ENCODE peak calls at places on chromosomes 2 and 18, in seven cellular contexts. One of them, this sample, is unnamed.
A peak's percentile ranks its signal among the peaks of the same experiment; 100 is the strongest.

GRCh38 chr2:59233448-59233847 is 992.3 kb upstream of the FANCL start:
- DNase-seq in GM23248: no peak
- DNase-seq in effector memory CD4-positive, alpha-beta T cell: no peak
- DNase-seq in cardiac muscle cell: no peak
- DNase-seq in CD4-positive, CD25-positive, alpha-beta regulatory T cell: no peak
- DNase-seq in left ventricle myocardium inferior: no peak
- DNase-seq in prostate gland: no peak
- DNase-seq in this sample: no peak

GRCh38 chr2:61272421-61273070 is 110.6 kb downstream of the C2orf74 start:
- DNase-seq in prostate gland: no peak
- DNase-seq in CD4-positive, CD25-positive, alpha-beta regulatory T cell: no peak
- DNase-seq in effector memory CD4-positive, alpha-beta T cell: no peak
- DNase-seq in left ventricle myocardium inferior: no peak
- DNase-seq in cardiac muscle cell: no peak
- DNase-seq in GM23248: peak; percentile 69
- DNase-seq in this sample: no peak

GRCh38 chr2:32277674-32278475 is at the start of gene YIPF4:
- DNase-seq in effector memory CD4-positive, alpha-beta T cell: peak; percentile 76
- DNase-seq in prostate gland: peak; percentile 88
- DNase-seq in left ventricle myocardium inferior: peak; percentile 88
- DNase-seq in cardiac muscle cell: peak; percentile 94
- DNase-seq in GM23248: peak; percentile 94
- DNase-seq in CD4-positive, CD25-positive, alpha-beta regulatory T cell: peak; percentile 81
- DNase-seq in this sample: peak; percentile 96

GRCh38 chr2:201546576-201546975 is 95.0 kb downstream of the STRADB start:
- DNase-seq in GM23248: peak; percentile 78
- DNase-seq in left ventricle myocardium inferior: no peak
- DNase-seq in CD4-positive, CD25-positive, alpha-beta regulatory T cell: no peak
- DNase-seq in effector memory CD4-positive, alpha-beta T cell: no peak
- DNase-seq in cardiac muscle cell: peak; percentile 68
- DNase-seq in prostate gland: no peak
- DNase-seq in this sample: no peak

GRCh38 chr2:66317268-66317899 is 117.5 kb upstream of the MEIS1 start:
- DNase-seq in effector memory CD4-positive, alpha-beta T cell: no peak
- DNase-seq in GM23248: no peak
- DNase-seq in prostate gland: no peak
- DNase-seq in left ventricle myocardium inferior: no peak
- DNase-seq in cardiac muscle cell: no peak
- DNase-seq in CD4-positive, CD25-positive, alpha-beta regulatory T cell: no peak
- DNase-seq in this sample: no peak

GRCh38 chr18:55356815-55357214 is 231.2 kb downstream of the TCF4 start:
- DNase-seq in left ventricle myocardium inferior: no peak
- DNase-seq in GM23248: no peak
- DNase-seq in CD4-positive, CD25-positive, alpha-beta regulatory T cell: no peak
- DNase-seq in effector memory CD4-positive, alpha-beta T cell: no peak
- DNase-seq in cardiac muscle cell: no peak
- DNase-seq in prostate gland: no peak
- DNase-seq in this sample: no peak

GRCh38 chr18:48295586-48296311 is 113.4 kb downstream of the ZBTB7C start:
- DNase-seq in effector memory CD4-positive, alpha-beta T cell: no peak
- DNase-seq in CD4-positive, CD25-positive, alpha-beta regulatory T cell: no peak
- DNase-seq in prostate gland: no peak
- DNase-seq in cardiac muscle cell: peak; percentile 34
- DNase-seq in GM23248: peak; percentile 13
- DNase-seq in left ventricle myocardium inferior: no peak
- DNase-seq in this sample: peak; percentile 45

GRCh38 chr2:102489646-102490045 is 16.6 kb downstream of the SLC9A4 start:
- DNase-seq in CD4-positive, CD25-positive, alpha-beta regulatory T cell: no peak
- DNase-seq in effector memory CD4-positive, alpha-beta T cell: no peak
- DNase-seq in cardiac muscle cell: no peak
- DNase-seq in GM23248: no peak
- DNase-seq in prostate gland: no peak
- DNase-seq in left ventricle myocardium inferior: no peak
- DNase-seq in this sample: no peak

GRCh38 chr2:26002617-26003310 is 20.5 kb upstream of the KIF3C start:
- DNase-seq in prostate gland: peak; percentile 50
- DNase-seq in GM23248: no peak
- DNase-seq in cardiac muscle cell: no peak
- DNase-seq in left ventricle myocardium inferior: peak; percentile 39
- DNase-seq in CD4-positive, CD25-positive, alpha-beta regulatory T cell: no peak
- DNase-seq in effector memory CD4-positive, alpha-beta T cell: no peak
- DNase-seq in this sample: no peak
- H3K4me1 ChIP-seq in prostate gland: peaks cover 6% of the 10 kb centered on the region
- H3K4me1 ChIP-seq in GM23248: peaks cover 31% of the 10 kb centered on the region
- H3K4me1 ChIP-seq in cardiac muscle cell: no peaks in the 10 kb centered on the region
- H3K4me1 ChIP-seq in left ventricle myocardium inferior: peaks cover 25% of the 10 kb centered on the region
- H3K4me1 ChIP-seq in CD4-positive, CD25-positive, alpha-beta regulatory T cell: no peaks in the 10 kb centered on the region
- H3K4me1 ChIP-seq in effector memory CD4-positive, alpha-beta T cell: no peaks in the 10 kb centered on the region
- H3K4me1 ChIP-seq in this sample: peaks cover 1% of the 10 kb centered on the region

DNA sequence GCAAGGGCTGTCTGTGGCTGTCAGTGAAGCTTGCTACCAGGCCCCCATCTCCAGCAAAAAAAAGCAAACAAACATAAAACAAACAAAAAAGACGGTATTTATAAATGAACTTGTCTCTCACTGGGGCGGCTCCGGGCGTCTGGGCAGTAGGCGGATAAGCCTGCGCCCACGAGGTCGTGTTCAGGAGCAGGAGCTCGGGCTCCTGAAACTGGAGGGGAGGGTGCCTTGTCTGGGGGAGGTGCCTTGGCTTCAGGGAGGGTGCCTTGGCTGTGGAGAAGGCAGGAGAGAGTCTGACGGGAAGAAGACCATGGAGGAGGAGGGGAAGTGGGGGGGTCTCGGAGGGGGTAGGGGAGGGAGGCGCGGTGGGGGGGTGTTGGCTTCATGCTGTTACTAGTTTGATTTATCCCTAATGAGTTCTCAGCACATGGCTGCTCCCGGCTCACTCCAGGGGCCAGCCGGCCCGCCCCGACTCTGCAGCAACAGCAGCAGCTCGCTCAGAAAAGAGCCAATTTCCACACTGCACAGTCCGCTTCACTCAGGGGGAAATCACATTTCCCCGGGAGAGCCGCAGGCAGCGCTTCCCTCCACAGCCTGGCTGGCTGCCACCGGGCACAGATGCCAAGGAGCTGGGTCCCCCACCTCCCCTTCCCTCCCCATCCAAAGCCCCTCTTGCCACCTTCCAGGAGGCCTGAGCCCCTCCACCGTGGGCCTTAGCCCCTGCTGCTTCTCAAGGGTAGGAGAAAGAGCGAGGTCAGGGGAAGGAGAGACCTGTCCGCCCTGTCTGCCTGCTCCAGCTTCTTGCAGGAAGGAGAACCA is 38.7 kb downstream of the PSD4 start:
- DNase-seq in cardiac muscle cell: no peak
- DNase-seq in CD4-positive, CD25-positive, alpha-beta regulatory T cell: no peak
- DNase-seq in GM23248: no peak
- DNase-seq in prostate gland: no peak
- DNase-seq in left ventricle myocardium inferior: peak; percentile 36
- DNase-seq in effector memory CD4-positive, alpha-beta T cell: no peak
- DNase-seq in this sample: peak; percentile 62
- H3K27ac ChIP-seq in cardiac muscle cell: no peak overlapping the region
- H3K27ac ChIP-seq in CD4-positive, CD25-positive, alpha-beta regulatory T cell: no peak overlapping the region
- H3K27ac ChIP-seq in GM23248: no peak overlapping the region
- H3K27ac ChIP-seq in prostate gland: no peak overlapping the region
- H3K27ac ChIP-seq in left ventricle myocardium inferior: peak overlapping the region; percentile 71
- H3K27ac ChIP-seq in effector memory CD4-positive, alpha-beta T cell: no peak overlapping the region
- H3K27ac ChIP-seq in this sample: peak overlapping the region; percentile 79

GRCh38 chr18:78245451-78245850 is 734.2 kb upstream of the SALL3 start:
- DNase-seq in GM23248: no peak
- DNase-seq in CD4-positive, CD25-positive, alpha-beta regulatory T cell: no peak
- DNase-seq in cardiac muscle cell: no peak
- DNase-seq in prostate gland: no peak
- DNase-seq in effector memory CD4-positive, alpha-beta T cell: no peak
- DNase-seq in left ventricle myocardium inferior: no peak
- DNase-seq in this sample: no peak

GRCh38 chr18:78246041-78246440 is 733.6 kb upstream of the SALL3 start:
- DNase-seq in cardiac muscle cell: no peak
- DNase-seq in CD4-positive, CD25-positive, alpha-beta regulatory T cell: no peak
- DNase-seq in GM23248: no peak
- DNase-seq in prostate gland: peak; percentile 58
- DNase-seq in effector memory CD4-positive, alpha-beta T cell: no peak
- DNase-seq in left ventricle myocardium inferior: no peak
- DNase-seq in this sample: no peak

GRCh38 chr18:78242796-78243195 is 736.8 kb upstream of the SALL3 start:
- DNase-seq in GM23248: peak; percentile 11
- DNase-seq in prostate gland: no peak
- DNase-seq in cardiac muscle cell: peak; percentile 65
- DNase-seq in CD4-positive, CD25-positive, alpha-beta regulatory T cell: no peak
- DNase-seq in effector memory CD4-positive, alpha-beta T cell: no peak
- DNase-seq in left ventricle myocardium inferior: peak; percentile 49
- DNase-seq in this sample: no peak

GRCh38 chr18:78246588-78246987 is 733.0 kb upstream of the SALL3 start:
- DNase-seq in CD4-positive, CD25-positive, alpha-beta regulatory T cell: no peak
- DNase-seq in cardiac muscle cell: no peak
- DNase-seq in prostate gland: no peak
- DNase-seq in effector memory CD4-positive, alpha-beta T cell: no peak
- DNase-seq in left ventricle myocardium inferior: no peak
- DNase-seq in GM23248: no peak
- DNase-seq in this sample: no peak

GRCh38 chr18:78244779-78245178 is 734.8 kb upstream of the SALL3 start:
- DNase-seq in effector memory CD4-positive, alpha-beta T cell: no peak
- DNase-seq in cardiac muscle cell: no peak
- DNase-seq in GM23248: no peak
- DNase-seq in left ventricle myocardium inferior: no peak
- DNase-seq in CD4-positive, CD25-positive, alpha-beta regulatory T cell: no peak
- DNase-seq in prostate gland: no peak
- DNase-seq in this sample: no peak
- H3K9me3 ChIP-seq in effector memory CD4-positive, alpha-beta T cell: no peaks in the 10 kb centered on the region
- H3K9me3 ChIP-seq in cardiac muscle cell: no peaks in the 10 kb centered on the region
- H3K9me3 ChIP-seq in GM23248: no peaks in the 10 kb centered on the region
- H3K9me3 ChIP-seq in left ventricle myocardium inferior: no peaks in the 10 kb centered on the region
- H3K9me3 ChIP-seq in CD4-positive, CD25-positive, alpha-beta regulatory T cell: no peaks in the 10 kb centered on the region
- H3K9me3 ChIP-seq in prostate gland: no peaks in the 10 kb centered on the region
- H3K9me3 ChIP-seq in this sample: peaks cover 3% of the 10 kb centered on the region

GRCh38 chr2:65032016-65032975 is 23.9 kb upstream of the CEP68 start:
- DNase-seq in left ventricle myocardium inferior: no peak
- DNase-seq in cardiac muscle cell: peak; percentile 21
- DNase-seq in effector memory CD4-positive, alpha-beta T cell: no peak
- DNase-seq in GM23248: no peak
- DNase-seq in CD4-positive, CD25-positive, alpha-beta regulatory T cell: no peak
- DNase-seq in prostate gland: no peak
- DNase-seq in this sample: no peak
- H3K4me1 ChIP-seq in left ventricle myocardium inferior: peaks cover 14% of the 10 kb centered on the region
- H3K4me1 ChIP-seq in cardiac muscle cell: peaks cover 11% of the 10 kb centered on the region
- H3K4me1 ChIP-seq in effector memory CD4-positive, alpha-beta T cell: peaks cover 16% of the 10 kb centered on the region
- H3K4me1 ChIP-seq in GM23248: no peaks in the 10 kb centered on the region
- H3K4me1 ChIP-seq in CD4-positive, CD25-positive, alpha-beta regulatory T cell: peaks cover 32% of the 10 kb centered on the region
- H3K4me1 ChIP-seq in prostate gland: peaks cover 5% of the 10 kb centered on the region
- H3K4me1 ChIP-seq in this sample: peaks cover under 1% of the 10 kb centered on the region

GRCh38 chr18:23191952-23192662 is 56.8 kb downstream of the CABLES1 start:
- DNase-seq in left ventricle myocardium inferior: peak; percentile 68
- DNase-seq in GM23248: peak; percentile 79
- DNase-seq in cardiac muscle cell: peak; percentile 92
- DNase-seq in prostate gland: no peak
- DNase-seq in CD4-positive, CD25-positive, alpha-beta regulatory T cell: no peak
- DNase-seq in effector memory CD4-positive, alpha-beta T cell: no peak
- DNase-seq in this sample: no peak

GRCh38 chr18:23194969-23195957 is 60.0 kb downstream of the CABLES1 start:
- DNase-seq in CD4-positive, CD25-positive, alpha-beta regulatory T cell: no peak
- DNase-seq in prostate gland: no peak
- DNase-seq in cardiac muscle cell: no peak
- DNase-seq in effector memory CD4-positive, alpha-beta T cell: no peak
- DNase-seq in left ventricle myocardium inferior: no peak
- DNase-seq in GM23248: no peak
- DNase-seq in this sample: no peak

GRCh38 chr18:23196119-23197004 is 61.1 kb downstream of the CABLES1 start:
- DNase-seq in left ventricle myocardium inferior: no peak
- DNase-seq in prostate gland: no peak
- DNase-seq in GM23248: no peak
- DNase-seq in effector memory CD4-positive, alpha-beta T cell: no peak
- DNase-seq in cardiac muscle cell: no peak
- DNase-seq in CD4-positive, CD25-positive, alpha-beta regulatory T cell: no peak
- DNase-seq in this sample: no peak

GRCh38 chr18:23193727-23194126 is 58.4 kb downstream of the CABLES1 start:
- DNase-seq in GM23248: no peak
- DNase-seq in left ventricle myocardium inferior: no peak
- DNase-seq in cardiac muscle cell: no peak
- DNase-seq in CD4-positive, CD25-positive, alpha-beta regulatory T cell: no peak
- DNase-seq in prostate gland: no peak
- DNase-seq in effector memory CD4-positive, alpha-beta T cell: no peak
- DNase-seq in this sample: no peak

DNA sequence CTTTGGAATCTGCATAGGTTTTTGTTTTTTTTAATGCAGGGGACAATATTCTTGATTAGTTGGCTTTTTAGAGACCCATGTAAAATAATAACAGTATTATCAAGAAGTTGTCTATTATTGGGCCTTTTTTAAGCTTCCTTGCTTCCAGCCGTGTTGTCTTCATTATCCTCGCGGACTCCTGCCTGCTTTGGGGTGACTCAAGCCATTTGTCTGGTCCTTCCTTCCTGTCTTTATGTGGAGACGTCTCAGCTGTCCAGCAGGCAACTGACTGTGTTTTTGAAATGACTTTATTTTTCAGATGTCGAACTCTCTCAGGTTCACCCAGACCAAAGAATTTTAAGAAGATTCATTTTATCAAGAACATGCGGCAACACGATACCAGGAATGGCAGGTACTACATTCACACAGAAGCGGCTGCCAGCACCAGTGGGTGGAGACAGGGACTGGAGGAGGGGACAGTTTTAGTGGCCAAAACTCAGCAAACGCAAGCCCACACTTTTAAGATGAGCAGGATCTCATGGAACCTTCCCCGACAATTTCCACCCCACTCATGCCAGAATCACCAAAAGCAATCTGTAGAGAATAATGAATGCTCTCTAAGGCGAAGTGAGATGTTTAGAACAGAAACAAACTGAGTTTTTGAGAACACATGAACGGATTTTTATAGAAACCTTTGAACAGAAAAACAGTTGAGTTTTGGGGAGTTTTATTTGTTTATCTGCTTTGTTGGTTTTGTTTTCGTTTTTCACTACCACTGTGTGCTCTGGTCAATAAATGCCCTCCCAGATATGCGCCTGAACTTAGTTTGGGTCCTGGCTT is 59.1 kb downstream of the CABLES1 start:
- DNase-seq in GM23248: peak; percentile 78
- DNase-seq in CD4-positive, CD25-positive, alpha-beta regulatory T cell: no peak
- DNase-seq in prostate gland: no peak
- DNase-seq in left ventricle myocardium inferior: no peak
- DNase-seq in effector memory CD4-positive, alpha-beta T cell: no peak
- DNase-seq in cardiac muscle cell: peak; percentile 30
- DNase-seq in this sample: no peak
- H3K27ac ChIP-seq in GM23248: peak overlapping the region; percentile 7
- H3K27ac ChIP-seq in CD4-positive, CD25-positive, alpha-beta regulatory T cell: no peak overlapping the region
- H3K27ac ChIP-seq in prostate gland: no peak overlapping the region
- H3K27ac ChIP-seq in left ventricle myocardium inferior: peak overlapping the region; percentile 61
- H3K27ac ChIP-seq in effector memory CD4-positive, alpha-beta T cell: no peak overlapping the region
- H3K27ac ChIP-seq in cardiac muscle cell: no peak overlapping the region
- H3K27ac ChIP-seq in this sample: no peak overlapping the region

GRCh38 chr18:14978962-14979535 is 231.1 kb downstream of the ANKRD30B start:
- DNase-seq in prostate gland: no peak
- DNase-seq in left ventricle myocardium inferior: no peak
- DNase-seq in effector memory CD4-positive, alpha-beta T cell: no peak
- DNase-seq in CD4-positive, CD25-positive, alpha-beta regulatory T cell: no peak
- DNase-seq in GM23248: peak; percentile 49
- DNase-seq in cardiac muscle cell: no peak
- DNase-seq in this sample: no peak
- H3K9me3 ChIP-seq in prostate gland: no peaks in the 10 kb centered on the region
- H3K9me3 ChIP-seq in left ventricle myocardium inferior: no peaks in the 10 kb centered on the region
- H3K9me3 ChIP-seq in effector memory CD4-positive, alpha-beta T cell: no peaks in the 10 kb centered on the region
- H3K9me3 ChIP-seq in CD4-positive, CD25-positive, alpha-beta regulatory T cell: no peaks in the 10 kb centered on the region
- H3K9me3 ChIP-seq in GM23248: no peaks in the 10 kb centered on the region
- H3K9me3 ChIP-seq in cardiac muscle cell: no peaks in the 10 kb centered on the region
- H3K9me3 ChIP-seq in this sample: no peaks in the 10 kb centered on the region

GRCh38 chr2:224577541-224577940 is 7.6 kb downstream of the CUL3 start:
- DNase-seq in GM23248: no peak
- DNase-seq in effector memory CD4-positive, alpha-beta T cell: no peak
- DNase-seq in left ventricle myocardium inferior: no peak
- DNase-seq in cardiac muscle cell: no peak
- DNase-seq in CD4-positive, CD25-positive, alpha-beta regulatory T cell: no peak
- DNase-seq in prostate gland: no peak
- DNase-seq in this sample: no peak
- H3K4me1 ChIP-seq in GM23248: peaks cover 51% of the 10 kb centered on the region
- H3K4me1 ChIP-seq in effector memory CD4-positive, alpha-beta T cell: peaks cover 44% of the 10 kb centered on the region
- H3K4me1 ChIP-seq in left ventricle myocardium inferior: peaks cover 98% of the 10 kb centered on the region
- H3K4me1 ChIP-seq in cardiac muscle cell: peaks cover 31% of the 10 kb centered on the region
- H3K4me1 ChIP-seq in CD4-positive, CD25-positive, alpha-beta regulatory T cell: peaks cover 95% of the 10 kb centered on the region
- H3K4me1 ChIP-seq in prostate gland: peaks cover 7% of the 10 kb centered on the region
- H3K4me1 ChIP-seq in this sample: peaks cover 8% of the 10 kb centered on the region